ENCODE peak calls at places on chromosomes 6 and 20, in nine cellular contexts. Q is aorta; X is CD8-positive, alpha-beta memory T cell; C is transverse colon; T is PC-9; L is tibial artery; F is GM12891; G is Right ventricle myocardium superior; W is sigmoid colon. I is an unnamed sample.

GRCh38 chr6:73675466-73676098 is 20.4 kb upstream of the CD109 start:
- DNase-seq in F (no peak), W (peak), G (peak), C (peak), X (peak), L (peak), Q (peak), T (peak), I (peak)

GRCh38 chr6:63504777-63505384 is 67.4 kb upstream of the LOC128125822 start:
- DNase-seq in L (no peak), T (no peak), X (no peak), F (peak), C (no peak), W (no peak), Q (no peak), G (no peak), I (no peak)

GRCh38 chr6:74991573-74992332 is 214.1 kb downstream of the COL12A1 start:
- DNase-seq in G (no peak), T (peak), F (no peak), X (no peak), W (no peak), Q (no peak), L (no peak), C (no peak), I (no peak)

GRCh38 chr6:96299525-96299924 is 222.1 kb upstream of the UFL1 start:
- DNase-seq in T (peak), F (no peak), L (no peak), C (no peak), G (no peak), Q (no peak), W (no peak), X (no peak), I (no peak)

GRCh38 chr6:34132486-34133185 is 13.3 kb downstream of the GRM4 start:
- DNase-seq in C (no peak), W (no peak), Q (no peak), F (peak), T (peak), X (no peak), L (no peak), G (no peak), I (no peak)

GRCh38 chr6:112109267-112109666 is 21.9 kb downstream of the FAM229B start:
- DNase-seq in L (no peak), F (no peak), C (no peak), Q (no peak), X (no peak), T (no peak), G (no peak), W (peak), I (no peak)

GRCh38 chr6:148358196-148358785 is 15.7 kb downstream of the SASH1 start:
- DNase-seq in C (no peak), Q (no peak), G (no peak), X (no peak), T (no peak), L (peak), F (no peak), W (peak), I (no peak)

GRCh38 chr6:20360471-20361119 is 41.1 kb upstream of the E2F3 start:
- DNase-seq in L (no peak), C (no peak), Q (no peak), F (no peak), W (no peak), T (no peak), G (no peak), X (no peak), I (no peak)

GRCh38 chr6:96153775-96154174 is 138.0 kb downstream of the FUT9 start:
- DNase-seq in C (no peak), T (no peak), W (no peak), Q (no peak), G (no peak), X (no peak), F (no peak), L (no peak), I (no peak)

GRCh38 chr6:160137989-160138835 is 16.6 kb downstream of the SLC22A1 start:
- DNase-seq in X (peak), G (peak), W (peak), F (peak), Q (no peak), L (peak), T (peak), C (peak), I (peak)

GRCh38 chr6:33706136-33706725 is 5.3 kb downstream of the UQCC2 start:
- DNase-seq in W (peak), G (no peak), L (no peak), F (no peak), X (no peak), T (no peak), C (no peak), Q (no peak), I (no peak)

GRCh38 chr6:156391379-156391777 is 385.8 kb upstream of the ARID1B start:
- DNase-seq in F (no peak), X (no peak), Q (no peak), T (no peak), W (no peak), L (no peak), C (no peak), G (no peak), I (no peak)

GRCh38 chr20:20525756-20526155 is 157.9 kb downstream of the INSM1 start:
- DNase-seq in X (no peak), G (no peak), W (no peak), T (no peak), L (no peak), Q (no peak), C (no peak), F (no peak), I (no peak)

GRCh38 chr6:33727126-33727525 is 15.6 kb upstream of the UQCC2 start:
- DNase-seq in F (no peak), Q (no peak), G (no peak), T (no peak), X (no peak), W (no peak), L (no peak), C (no peak), I (no peak)

GRCh38 chr6:87724994-87725811 is 23.2 kb upstream of the AKIRIN2 start:
- DNase-seq in C (no peak), L (no peak), X (no peak), W (no peak), Q (no peak), T (no peak), F (no peak), G (no peak), I (no peak)

GRCh38 chr20:61424011-61424627 is 172.1 kb downstream of the CDH4 start:
- DNase-seq in C (no peak), W (no peak), T (no peak), G (no peak), F (no peak), X (no peak), L (no peak), Q (no peak), I (no peak)

GRCh38 chr6:144895313-144895712 is 610.2 kb downstream of the UTRN start:
- DNase-seq in C (no peak), X (no peak), T (no peak), L (no peak), F (no peak), Q (no peak), W (no peak), G (no peak), I (no peak)

GRCh38 chr6:55916188-55916587 is 40.8 kb upstream of the BMP5 start:
- DNase-seq in C (no peak), L (no peak), Q (no peak), X (no peak), F (no peak), W (no peak), T (no peak), G (no peak), I (no peak)

GRCh38 chr20:51481311-51481997 is 61.1 kb downstream of the NFATC2 start:
- DNase-seq in L (no peak), Q (no peak), G (no peak), T (no peak), F (no peak), X (peak), W (no peak), C (no peak), I (no peak)

GRCh38 chr6:37668251-37668650 is 29.4 kb downstream of the MDGA1 start:
- DNase-seq in C (no peak), F (no peak), Q (no peak), W (no peak), T (no peak), L (no peak), G (no peak), X (no peak), I (no peak)

GRCh38 chr6:159693894-159694545 is 979 bp upstream of the SOD2 start:
- DNase-seq in X (peak), F (no peak), L (peak), W (peak), Q (no peak), T (peak), C (peak), G (no peak), I (peak)

GRCh38 chr6:27662770-27663169 is 189.9 kb upstream of the ZNF184 start:
- DNase-seq in L (no peak), C (no peak), T (no peak), W (no peak), F (no peak), Q (no peak), G (no peak), X (no peak), I (no peak)

GRCh38 chr6:53484409-53485280 is 60.3 kb downstream of the GCLC start:
- DNase-seq in Q (no peak), C (peak), T (peak), G (no peak), L (peak), X (peak), W (peak), F (no peak), I (no peak)

GRCh38 chr6:108739496-108740330 is 108.5 kb upstream of the ARMC2 start:
- DNase-seq in Q (no peak), X (no peak), F (no peak), T (peak), W (no peak), L (no peak), G (no peak), C (no peak), I (no peak)

GRCh38 chr6:161798844-161799394 is 525.1 kb upstream of the AGPAT4 start:
- DNase-seq in W (no peak), T (no peak), C (no peak), L (no peak), G (no peak), Q (no peak), F (no peak), X (no peak), I (no peak)

GRCh38 chr6:118893095-118893881 is 664 bp upstream of the ASF1A start:
- DNase-seq in L (peak), G (no peak), T (no peak), W (no peak), Q (no peak), X (peak), C (peak), F (no peak), I (no peak)

GRCh38 chr6:47235964-47236760 is 73.5 kb downstream of the TNFRSF21 start:
- DNase-seq in F (no peak), W (no peak), G (peak), Q (no peak), T (no peak), L (no peak), C (peak), X (no peak), I (no peak)

GRCh38 chr20:38534756-38535155 is 46.2 kb upstream of the ADIG start:
- DNase-seq in G (no peak), Q (no peak), L (no peak), X (no peak), C (no peak), F (no peak), T (no peak), W (no peak), I (no peak)

GRCh38 chr6:158219229-158219628 is 51.1 kb downstream of the GTF2H5 start:
- DNase-seq in L (no peak), Q (no peak), G (no peak), T (no peak), W (no peak), C (peak), F (no peak), X (no peak), I (no peak)

GRCh38 chr20:19952392-19952791 is 64.8 kb upstream of the NAA20 start:
- DNase-seq in L (no peak), G (no peak), T (no peak), W (no peak), F (no peak), Q (no peak), C (no peak), X (no peak), I (no peak)